ENCODE peak calls at places on chromosomes 5 and 9, in four cellular contexts. E is K562, V is HepG2, A is GM12878. T is an unnamed sample.
A peak's percentile ranks its signal among the peaks of the same experiment; 100 is the strongest.

GRCh38 chr9:127305450-127306226 is 41.1 kb downstream of the GARNL3 start:
- DNase-seq in E (no peak), V (no peak), A (no peak), T (peak; percentile 10)

GRCh38 chr9:35680331-35681105 is 6.8 kb downstream of the CA9 start:
- DNase-seq in E (no peak), V (no peak), A (no peak), T (no peak)

GRCh38 chr9:4850611-4851010 is 57.9 kb downstream of the RCL1 start:
- DNase-seq in E (no peak), V (no peak), A (no peak), T (no peak)

GRCh38 chr9:98332405-98332831 is 77.0 kb upstream of the TBC1D2 start:
- DNase-seq in E (peak; percentile 76), V (no peak), A (no peak), T (no peak)

GRCh38 chr9:81191222-81191621 is 498.1 kb downstream of the TLE1 start:
- DNase-seq in E (no peak), V (no peak), A (no peak), T (no peak)

GRCh38 chr5:176716320-176716719 is 69.0 kb downstream of the TSPAN17 start:
- DNase-seq in E (no peak), V (no peak), A (no peak), T (no peak)

GRCh38 chr5:118778951-118779350 is 209.4 kb downstream of the DTWD2 start:
- DNase-seq in E (no peak), V (no peak), A (no peak), T (no peak)

GRCh38 chr5:152070591-152070990 is 145.9 kb upstream of the GLRA1 start:
- DNase-seq in E (no peak), V (no peak), A (no peak), T (no peak)

GRCh38 chr5:1419476-1420210 is 25.6 kb downstream of the SLC6A3 start:
- DNase-seq in E (no peak), V (no peak), A (no peak), T (no peak)

GRCh38 chr5:73213566-73213998 is 40.6 kb downstream of the TMEM174 start:
- DNase-seq in E (no peak), V (no peak), A (peak; percentile 25), T (no peak)
- H3K4me3 ChIP-seq in E (no peak overlapping the region), V (no peak overlapping the region), A (no peak overlapping the region), T (no peak overlapping the region)

GRCh38 chr5:140965905-140966292 is 377 bp upstream of the PCDHAC2 start:
- DNase-seq in E (no peak), V (no peak), A (no peak), T (no peak)

GRCh38 chr5:140967226-140967893 is 1.1 kb downstream of the PCDHAC2 start:
- DNase-seq in E (no peak), V (no peak), A (no peak), T (peak; percentile 60)

GRCh38 chr5:140969880-140970279 is 3.6 kb downstream of the PCDHAC2 start:
- DNase-seq in E (no peak), V (no peak), A (no peak), T (no peak)

GRCh38 chr5:140964356-140964755 is 1.9 kb upstream of the PCDHAC2 start:
- DNase-seq in E (no peak), V (no peak), A (no peak), T (no peak)

DNA sequence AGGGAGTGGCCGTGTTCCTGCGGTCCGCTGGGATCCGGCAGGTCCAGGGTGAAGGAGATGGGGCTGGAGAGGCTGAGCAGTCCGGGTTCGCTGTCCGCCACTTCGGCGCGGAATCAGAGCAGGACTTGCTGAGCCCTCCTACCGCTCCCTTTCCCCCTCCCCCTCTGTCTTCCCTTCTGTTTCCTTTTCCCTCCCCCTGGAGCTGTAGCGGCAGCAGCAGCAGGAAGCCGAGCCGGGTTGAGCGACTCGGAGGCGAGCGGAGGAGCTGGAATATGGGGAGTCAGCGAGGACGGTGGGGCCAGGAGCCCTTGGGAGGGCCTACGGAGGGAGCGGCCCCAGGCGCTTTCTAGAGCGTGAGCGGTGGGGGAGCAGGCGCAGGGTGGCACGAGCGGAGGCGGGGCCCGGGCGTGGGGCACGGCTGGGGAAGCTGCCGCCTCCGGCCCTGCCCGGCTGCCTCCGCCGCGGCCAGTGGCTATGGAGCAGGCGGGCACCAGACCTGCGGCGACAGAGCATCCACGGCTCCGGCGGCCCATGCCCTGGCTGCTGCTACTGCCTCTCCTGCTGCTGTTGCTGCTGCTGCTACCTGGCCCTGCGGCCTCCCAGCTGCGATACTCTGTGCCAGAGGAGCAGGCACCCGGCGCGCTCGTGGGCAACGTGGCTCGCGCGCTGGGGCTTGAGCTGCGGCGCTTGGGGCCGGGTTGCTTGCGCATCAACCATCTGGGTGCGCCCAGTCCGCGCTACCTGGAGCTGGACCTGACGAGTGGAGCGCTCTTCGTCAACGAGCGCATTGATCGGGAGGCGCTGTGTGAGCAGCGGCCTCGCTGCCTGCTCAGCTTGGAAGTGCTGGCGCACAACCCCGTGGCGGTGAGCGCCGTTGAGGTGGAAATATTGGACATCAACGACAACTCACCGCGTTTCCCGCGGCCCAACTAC is at the start of gene PCDHAC2:
- DNase-seq in E (no peak), V (no peak), A (no peak), T (no peak)
- TF ChIP-seq BRCA1 in E (no peak), V (no peak), A (no peak), T (no peak)

GRCh38 chr5:88938488-88938887 is 55.5 kb upstream of the MEF2C start:
- DNase-seq in E (no peak), V (no peak), A (no peak), T (no peak)
- H3K4me3 ChIP-seq in E (no peak overlapping the region), V (no peak overlapping the region), A (no peak overlapping the region), T (no peak overlapping the region)

GRCh38 chr9:122239722-122240121 is 11.0 kb upstream of the LHX6 start:
- DNase-seq in E (no peak), V (no peak), A (no peak), T (no peak)
- TF ChIP-seq BRCA1 in E (no peak), V (no peak), A (no peak), T (no peak)

GRCh38 chr9:71761938-71762353 is 6.4 kb downstream of the CEMIP2 start:
- DNase-seq in E (peak; percentile 37), V (no peak), A (no peak), T (no peak)

GRCh38 chr9:71765693-71766092 is 2.6 kb downstream of the CEMIP2 start:
- DNase-seq in E (no peak), V (peak; percentile 79), A (no peak), T (no peak)

GRCh38 chr9:71764438-71764837 is 3.9 kb downstream of the CEMIP2 start:
- DNase-seq in E (no peak), V (no peak), A (no peak), T (no peak)

GRCh38 chr9:71762900-71763653 is 5.2 kb downstream of the CEMIP2 start:
- DNase-seq in E (no peak), V (peak; percentile 82), A (no peak), T (no peak)

DNA sequence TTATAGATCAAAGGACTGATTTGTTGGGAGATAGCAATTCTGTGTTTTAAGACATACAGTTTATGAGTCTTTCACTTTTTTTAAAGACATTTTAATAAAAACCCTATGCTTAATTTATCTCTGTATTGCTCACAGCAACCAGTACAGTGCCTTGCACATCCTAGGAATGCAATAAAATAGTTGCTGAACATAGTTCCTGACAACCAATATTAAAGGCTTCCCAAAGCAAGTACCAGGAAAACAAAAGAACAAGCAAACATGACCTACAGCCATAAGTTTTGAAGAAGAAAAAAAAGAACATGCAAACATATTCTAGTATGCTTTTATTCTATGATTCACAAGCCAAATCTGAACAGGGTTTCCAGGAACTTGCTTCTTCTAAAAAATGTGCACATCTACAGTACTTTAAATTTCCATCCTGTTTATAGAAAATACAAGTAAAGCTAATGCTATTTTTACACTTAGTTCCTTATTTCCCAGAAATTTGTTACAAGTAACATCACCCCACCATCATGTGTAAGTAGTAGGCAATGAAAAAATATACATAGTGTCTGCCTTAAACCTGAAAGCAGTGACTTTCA is 4.5 kb downstream of the CEMIP2 start:
- DNase-seq in E (no peak), V (no peak), A (no peak), T (no peak)
- H3K4me3 ChIP-seq in E (no peak overlapping the region), V (peak overlapping the region; percentile 90), A (no peak overlapping the region), T (no peak overlapping the region)

GRCh38 chr9:18109670-18110069 is 364.3 kb upstream of the ADAMTSL1 start:
- DNase-seq in E (no peak), V (no peak), A (no peak), T (no peak)
- TF ChIP-seq BRCA1 in E (no peak), V (no peak), A (no peak), T (no peak)

DNA sequence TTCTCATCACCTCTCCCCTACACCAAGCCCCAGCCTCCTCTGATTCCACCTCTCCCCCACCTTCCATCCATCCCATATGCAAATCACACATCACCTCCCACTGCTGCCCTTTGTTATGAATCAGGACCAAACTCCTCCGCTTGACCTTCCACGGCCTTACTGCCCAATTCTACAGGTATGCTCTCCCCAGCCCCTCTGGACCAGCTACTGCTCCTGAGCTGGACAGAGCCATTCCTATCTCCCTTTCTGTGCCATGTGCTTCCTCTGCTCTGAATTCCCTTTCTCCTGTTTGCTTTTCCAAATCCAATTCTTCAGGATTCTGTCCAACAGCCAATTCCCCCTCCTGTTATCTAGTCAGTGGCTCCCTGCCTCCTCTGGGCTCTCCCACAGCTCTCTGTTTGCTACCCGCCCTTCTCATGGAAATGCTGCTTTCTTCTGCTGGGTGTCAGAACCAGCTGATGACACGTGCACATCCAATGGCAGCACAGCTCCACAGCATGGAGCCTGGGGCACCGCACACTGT is 8.3 kb downstream of the FABP6 start:
- DNase-seq in E (no peak), V (no peak), A (no peak), T (no peak)
- H3K4me3 ChIP-seq in E (no peak overlapping the region), V (no peak overlapping the region), A (no peak overlapping the region), T (peak overlapping the region; percentile 8)

GRCh38 chr9:68473790-68474189 is 66.9 kb downstream of the TMEM252 start:
- DNase-seq in E (no peak), V (no peak), A (no peak), T (no peak)
- TF ChIP-seq BRCA1 in E (no peak), V (no peak), A (no peak), T (no peak)

GRCh38 chr9:21993007-21993406 is 1.2 kb downstream of the CDKN2A start:
- DNase-seq in E (no peak), V (no peak), A (no peak), T (no peak)
- H3K4me3 ChIP-seq in E (no peak overlapping the region), V (no peak overlapping the region), A (peak overlapping the region; percentile 80), T (peak overlapping the region; percentile 65)